ENCODE peak calls at places on chromosomes 7 and 10, in six cellular contexts. Y is ELF-1, D is neuronal stem cell, C is ovary, T is cardiac fibroblast, I is tibial nerve. G is an unnamed sample.

GRCh38 chr10:8637640-8638039 is 583.2 kb downstream of the GATA3 start:
- DNase-seq in D (no peak), I (no peak), C (no peak), T (no peak), Y (no peak), G (no peak)

GRCh38 chr7:12715372-12716133 is 28.1 kb downstream of the ARL4A start:
- DNase-seq in I (no peak), T (peak), C (peak), D (peak), Y (peak), G (peak)

GRCh38 chr7:99392659-99393362 is 15.6 kb downstream of the PDAP1 start:
- DNase-seq in D (peak), T (peak), I (peak), Y (peak), C (peak), G (peak)

GRCh38 chr7:152882576-152883310 is 123.2 kb downstream of the ACTR3B start:
- DNase-seq in T (no peak), Y (no peak), C (no peak), I (no peak), D (no peak), G (no peak)

GRCh38 chr10:10361486-10361885 is 656.2 kb upstream of the CELF2 start:
- DNase-seq in C (no peak), Y (peak), D (no peak), I (no peak), T (no peak), G (no peak)

GRCh38 chr7:40221836-40222235 is 87.0 kb downstream of the SUGCT start:
- DNase-seq in I (no peak), Y (no peak), C (no peak), T (peak), D (no peak), G (no peak)

GRCh38 chr10:30215631-30216030 is 133.4 kb downstream of the MTPAP start:
- DNase-seq in Y (no peak), D (no peak), T (peak), I (no peak), C (peak), G (peak)

GRCh38 chr10:58336242-58336641 is 1.4 kb downstream of the UBE2D1 start:
- DNase-seq in T (no peak), C (no peak), I (no peak), Y (no peak), D (no peak), G (no peak)

GRCh38 chr7:5094641-5095040 is 49.0 kb downstream of the RBAK start:
- DNase-seq in I (no peak), C (no peak), D (no peak), Y (no peak), T (peak), G (no peak)

GRCh38 chr10:104779701-104780100 is 138.6 kb downstream of the SORCS3 start:
- DNase-seq in T (no peak), Y (no peak), C (no peak), D (no peak), I (no peak), G (no peak)

GRCh38 chr10:79241990-79242619 is 105.2 kb upstream of the PPIF start:
- DNase-seq in C (peak), I (no peak), T (peak), Y (peak), D (no peak), G (peak)

GRCh38 chr7:25857376-25858067 is 294.5 kb upstream of the NFE2L3 start:
- DNase-seq in Y (peak), I (no peak), T (peak), D (no peak), C (no peak), G (peak)

GRCh38 chr10:15370212-15370740 is 813 bp downstream of the FAM171A1 start:
- DNase-seq in Y (peak), D (peak), T (peak), I (no peak), C (peak), G (no peak)

GRCh38 chr7:44084695-44085094 is 2.4 kb upstream of the POLM start:
- DNase-seq in D (no peak), Y (no peak), C (no peak), T (no peak), I (no peak), G (no peak)

GRCh38 chr7:7100432-7100849 is 81.9 kb upstream of the C1GALT1 start:
- DNase-seq in D (peak), I (no peak), T (no peak), Y (peak), C (no peak), G (no peak)

GRCh38 chr7:2639994-2640830 is 8.4 kb downstream of the TTYH3 start:
- DNase-seq in I (no peak), D (no peak), C (no peak), Y (no peak), T (no peak), G (peak)

GRCh38 chr10:63628526-63629362 is 107.5 kb downstream of the REEP3 start:
- DNase-seq in I (peak), Y (peak), T (no peak), C (peak), D (peak), G (peak)

GRCh38 chr10:24680647-24681475 is 42.8 kb downstream of the ARHGAP21 start:
- DNase-seq in T (peak), I (no peak), D (no peak), Y (no peak), C (no peak), G (no peak)

GRCh38 chr7:76077435-76077834 is 29.5 kb downstream of the MDH2 start:
- DNase-seq in T (no peak), I (no peak), C (no peak), Y (no peak), D (no peak), G (no peak)

GRCh38 chr7:13532028-13532753 is 457.3 kb downstream of the ETV1 start:
- DNase-seq in I (no peak), Y (no peak), T (no peak), D (no peak), C (no peak), G (no peak)

GRCh38 chr7:144384555-144385245 is 18.8 kb downstream of the NOBOX start:
- DNase-seq in I (no peak), T (peak), C (no peak), Y (peak), D (no peak), G (no peak)

G was measured in uterus.